ENCODE peak calls at places on chromosomes 11 and 22, in ten cellular contexts. W is tibial nerve, B is suprapubic skin, J is IMR-90, P is sigmoid colon, L is A549, C is body of pancreas, I is Peyer's patch, T is stomach, F is transverse colon. D is an unnamed sample. For H3K9me3, the result is how much of the 10 kb centered on the place peaks cover.

GRCh38 chr11:72569966-72570892 is 104.0 kb downstream of the PDE2A start:
- DNase-seq in J (peak), T (peak), I (peak), B (no peak), F (no peak), P (no peak), L (no peak), C (peak), W (no peak), D (no peak)

GRCh38 chr22:37817705-37818311 is 5.4 kb upstream of the GALR3 start:
- DNase-seq in T (peak), F (peak), I (peak), B (peak), L (peak), J (peak), P (peak), W (peak), C (peak), D (peak)

GRCh38 chr22:29820941-29821789 is 16.9 kb downstream of the ASCC2 start:
- DNase-seq in P (peak), F (peak), B (peak), W (peak), J (peak), T (peak), I (peak), C (peak), L (peak), D (peak)

GRCh38 chr11:126157326-126158030 is 54.0 kb downstream of the RPUSD4 start:
- DNase-seq in I (no peak), W (no peak), T (no peak), J (no peak), L (no peak), B (no peak), F (no peak), C (no peak), P (no peak), D (no peak)

GRCh38 chr22:25027959-25028840 is 75.7 kb downstream of the KIAA1671 start:
- DNase-seq in J (no peak), B (no peak), W (peak), F (peak), T (no peak), L (peak), I (peak), C (no peak), P (no peak), D (peak)

GRCh38 chr11:111851636-111852035 is 19.7 kb downstream of the ALG9 start:
- DNase-seq in I (no peak), T (no peak), L (no peak), B (no peak), W (no peak), J (peak), C (no peak), P (no peak), F (no peak), D (no peak)

GRCh38 chr11:61332266-61332822 is 561 bp downstream of the DDB1 start:
- DNase-seq in J (peak), B (no peak), W (no peak), I (no peak), P (no peak), L (peak), T (no peak), F (no peak), C (no peak), D (no peak)

GRCh38 chr22:37371911-37372310 is 55.4 kb downstream of the ELFN2 start:
- DNase-seq in L (no peak), F (no peak), J (no peak), B (no peak), T (no peak), P (no peak), C (no peak), W (no peak), I (no peak), D (no peak)

GRCh38 chr11:111635706-111636045 is 33.4 kb downstream of the SIK2 start:
- DNase-seq in J (peak), C (peak), P (peak), T (no peak), L (no peak), B (no peak), F (peak), W (no peak), I (no peak), D (peak)

GRCh38 chr22:34129691-34130486 is 209.6 kb upstream of the LARGE1 start:
- DNase-seq in P (no peak), C (no peak), L (no peak), F (peak), B (no peak), T (no peak), I (peak), W (no peak), J (no peak), D (no peak)

GRCh38 chr22:27113211-27114030 is 456.0 kb downstream of the MIAT start:
- DNase-seq in T (peak), B (peak), F (peak), J (peak), W (peak), P (peak), I (peak), C (peak), L (peak), D (peak)

GRCh38 chr22:21041937-21042336 is 3.8 kb upstream of the LRRC74B start:
- DNase-seq in W (no peak), T (no peak), C (no peak), P (no peak), L (no peak), B (no peak), F (no peak), I (no peak), J (peak), D (peak)

GRCh38 chr22:31659246-31659645 is 2.8 kb downstream of the PISD start:
- DNase-seq in T (no peak), C (no peak), F (no peak), L (no peak), W (no peak), J (no peak), B (no peak), P (no peak), I (no peak), D (no peak)

GRCh38 chr11:20032127-20032526 is 128.1 kb downstream of the DBX1 start:
- DNase-seq in L (no peak), T (no peak), W (no peak), C (no peak), F (no peak), J (no peak), B (no peak), P (no peak), I (no peak), D (no peak)

GRCh38 chr11:75072582-75072981 is 24.1 kb downstream of the OR2AT4 start:
- DNase-seq in I (no peak), P (no peak), F (no peak), J (no peak), B (no peak), W (no peak), C (no peak), L (no peak), T (no peak), D (no peak)

GRCh38 chr11:116678887-116679286 is 93.9 kb downstream of the BUD13 start:
- DNase-seq in C (no peak), P (peak), I (no peak), J (no peak), L (no peak), T (no peak), W (no peak), B (no peak), F (no peak), D (no peak)

GRCh38 chr11:43751726-43752125 is 71.2 kb downstream of the HSD17B12 start:
- DNase-seq in L (no peak), P (no peak), F (no peak), I (no peak), T (no peak), W (no peak), J (no peak), B (no peak), C (no peak), D (no peak)

GRCh38 chr11:122215244-122215992 is 99.4 kb upstream of the BLID start:
- DNase-seq in J (peak), W (peak), L (peak), B (peak), P (peak), C (peak), I (peak), F (peak), T (peak), D (peak)

GRCh38 chr11:72483412-72484186 is 49.3 kb upstream of the CLPB start:
- DNase-seq in L (no peak), I (no peak), J (peak), W (no peak), T (no peak), B (no peak), F (no peak), C (peak), P (no peak), D (no peak)

GRCh38 chr11:40134820-40135219 is 1324.6 kb downstream of the LRRC4C start:
- DNase-seq in B (no peak), J (no peak), I (no peak), W (no peak), F (no peak), P (no peak), T (no peak), C (no peak), L (no peak), D (no peak)
- TF ChIP-seq POLR2A in B (no peak), J (no peak), I (no peak), W (no peak), F (no peak), P (no peak), T (no peak), C (no peak), L (no peak), D (no peak)

DNA sequence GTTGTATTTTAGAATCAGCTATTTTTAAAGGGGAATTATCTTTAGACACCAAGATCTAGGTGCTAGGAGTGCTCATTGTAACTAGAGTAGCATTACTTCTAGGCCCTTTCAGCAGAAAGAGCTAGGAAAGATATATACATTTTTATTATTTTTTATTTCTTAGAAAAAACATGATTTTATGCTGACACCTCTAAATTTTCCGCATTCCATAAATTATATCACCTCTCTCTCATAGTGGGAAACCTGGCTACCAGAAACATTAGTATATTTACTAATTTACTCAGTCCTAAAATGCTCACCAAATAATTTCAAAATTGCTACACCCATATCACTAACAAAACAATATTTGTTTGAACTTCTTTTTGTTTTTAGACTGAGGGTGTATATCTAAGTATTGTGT is 32.1 kb upstream of the SLC36A4 start:
- DNase-seq in L (no peak), I (no peak), J (no peak), B (no peak), T (no peak), P (no peak), C (no peak), W (no peak), F (no peak), D (no peak)
- H3K9me3 ChIP-seq in L (under half), I (under half), J (under half), B (under half), T (under half), P (under half), C (under half), W (under half), F (under half), D (under half)

GRCh38 chr11:115527534-115528125 is 23.4 kb upstream of the CADM1 start:
- DNase-seq in P (no peak), B (no peak), I (no peak), C (peak), W (no peak), L (no peak), J (no peak), T (no peak), F (no peak), D (no peak)
- H3K27ac ChIP-seq in P (no peak), B (no peak), I (no peak), C (peak), W (no peak), L (no peak), J (no peak), T (no peak), F (no peak), D (no peak)

GRCh38 chr22:41223535-41223934 is 17.2 kb downstream of the CHADL start:
- DNase-seq in P (no peak), T (no peak), J (no peak), B (no peak), F (no peak), L (no peak), C (no peak), W (no peak), I (no peak), D (no peak)
- TF ChIP-seq POLR2A in P (no peak), T (no peak), J (no peak), B (no peak), F (no peak), L (no peak), C (no peak), W (no peak), I (no peak), D (no peak)